ENCODE peak calls at places on chromosomes 16 and 17, in six cellular contexts. T is H1, W is GM23248, H is endodermal cell, E is neural progenitor cell, K is mammary epithelial cell. C is an unnamed sample.

GRCh38 chr16:20889625-20890275 is 10.4 kb downstream of the DCUN1D3 start:
- DNase-seq in T (no peak), W (no peak), H (no peak), E (no peak), K (no peak), C (no peak)

GRCh38 chr16:10617662-10618420 is 37.4 kb upstream of the EMP2 start:
- DNase-seq in T (no peak), W (peak), H (no peak), E (no peak), K (peak), C (no peak)

GRCh38 chr16:8919089-8919933 is 37.2 kb downstream of the LITAFD start:
- DNase-seq in T (no peak), W (no peak), H (no peak), E (no peak), K (no peak), C (no peak)

GRCh38 chr17:42472709-42473521 is 14.2 kb downstream of the ATP6V0A1 start:
- DNase-seq in T (no peak), W (peak), H (no peak), E (no peak), K (peak), C (no peak)

GRCh38 chr17:731943-732787 is at the start of gene TLCD3A:
- DNase-seq in T (no peak), W (peak), H (peak), E (peak), K (peak), C (peak)

GRCh38 chr17:50943575-50943933 is 77.4 kb upstream of the TOB1 start:
- DNase-seq in T (no peak), W (no peak), H (peak), E (no peak), K (no peak), C (no peak)

GRCh38 chr17:39513256-39513655 is 52.0 kb downstream of the CDK12 start:
- DNase-seq in T (no peak), W (no peak), H (no peak), E (no peak), K (no peak), C (no peak)

GRCh38 chr16:73418746-73419145 is 370.8 kb upstream of the ZFHX3 start:
- DNase-seq in T (no peak), W (no peak), H (no peak), E (no peak), K (no peak), C (no peak)

GRCh38 chr16:68452176-68452575 is 3.9 kb upstream of the SMPD3 start:
- DNase-seq in T (no peak), W (peak), H (no peak), E (no peak), K (no peak), C (no peak)

GRCh38 chr16:58426095-58426494 is 33.8 kb downstream of the GINS3 start:
- DNase-seq in T (no peak), W (no peak), H (no peak), E (no peak), K (no peak), C (peak)

GRCh38 chr16:79758615-79759346 is 158.2 kb upstream of the MAF start:
- DNase-seq in T (no peak), W (no peak), H (no peak), E (no peak), K (peak), C (no peak)

GRCh38 chr16:11799509-11800384 is 2.7 kb upstream of the ZC3H7A start:
- DNase-seq in T (no peak), W (no peak), H (no peak), E (no peak), K (no peak), C (no peak)

GRCh38 chr16:75256059-75256870 is 4.8 kb upstream of the BCAR1 start:
- DNase-seq in T (no peak), W (peak), H (peak), E (no peak), K (no peak), C (no peak)

GRCh38 chr16:17770104-17770503 is 299.3 kb upstream of the XYLT1 start:
- DNase-seq in T (no peak), W (no peak), H (peak), E (no peak), K (no peak), C (no peak)

GRCh38 chr16:16042076-16042475 is 92.7 kb downstream of the ABCC1 start:
- DNase-seq in T (no peak), W (peak), H (no peak), E (no peak), K (no peak), C (no peak)

GRCh38 chr17:75267403-75268232 is 3.4 kb downstream of the MIF4GD start:
- DNase-seq in T (peak), W (no peak), H (peak), E (peak), K (no peak), C (peak)

GRCh38 chr17:11720816-11721215 is 122.5 kb downstream of the DNAH9 start:
- DNase-seq in T (no peak), W (no peak), H (no peak), E (no peak), K (no peak), C (no peak)

GRCh38 chr16:79437764-79438728 is 162.5 kb downstream of the MAF start:
- DNase-seq in T (no peak), W (no peak), H (peak), E (peak), K (no peak), C (no peak)

GRCh38 chr17:27529230-27529796 is 73.1 kb downstream of the KSR1 start:
- DNase-seq in T (no peak), W (no peak), H (no peak), E (no peak), K (no peak), C (no peak)

GRCh38 chr17:29640413-29640812 is 17.7 kb upstream of the CORO6 start:
- DNase-seq in T (no peak), W (peak), H (no peak), E (no peak), K (no peak), C (no peak)

GRCh38 chr16:86476956-86477530 is 33.3 kb upstream of the FOXF1 start:
- DNase-seq in T (no peak), W (peak), H (no peak), E (no peak), K (no peak), C (no peak)

GRCh38 chr16:58730724-58731370 is 3.3 kb downstream of the GOT2 start:
- DNase-seq in T (no peak), W (no peak), H (no peak), E (no peak), K (no peak), C (peak)

GRCh38 chr16:83744521-83744981 is 63.2 kb upstream of the HSBP1 start:
- DNase-seq in T (no peak), W (peak), H (peak), E (no peak), K (peak), C (peak)

GRCh38 chr16:3479654-3480216 is 15.6 kb downstream of the C16orf90 start:
- DNase-seq in T (no peak), W (no peak), H (no peak), E (no peak), K (no peak), C (no peak)

GRCh38 chr17:17141860-17142552 is 64.1 kb downstream of the PLD6 start:
- DNase-seq in T (no peak), W (peak), H (peak), E (peak), K (peak), C (peak)

GRCh38 chr17:34254146-34254545 is 939 bp upstream of the CCL2 start:
- DNase-seq in T (no peak), W (peak), H (no peak), E (no peak), K (no peak), C (no peak)

GRCh38 chr17:57455063-57455914 is 199.0 kb downstream of the MSI2 start:
- DNase-seq in T (no peak), W (no peak), H (no peak), E (no peak), K (no peak), C (no peak)

GRCh38 chr16:8798174-8798527 is 512 bp downstream of the PMM2 start:
- DNase-seq in T (no peak), W (peak), H (no peak), E (no peak), K (peak), C (peak)

GRCh38 chr17:76189741-76190140 is 48.7 kb upstream of the FOXJ1 start:
- DNase-seq in T (no peak), W (no peak), H (peak), E (no peak), K (no peak), C (no peak)

GRCh38 chr17:64005734-64006167 is 7.6 kb downstream of the PRR29 start:
- DNase-seq in T (no peak), W (peak), H (peak), E (no peak), K (no peak), C (no peak)
- H3K9ac ChIP-seq in T (no peak), W (no peak), H (no peak), E (no peak), K (no peak), C (no peak)

DNA sequence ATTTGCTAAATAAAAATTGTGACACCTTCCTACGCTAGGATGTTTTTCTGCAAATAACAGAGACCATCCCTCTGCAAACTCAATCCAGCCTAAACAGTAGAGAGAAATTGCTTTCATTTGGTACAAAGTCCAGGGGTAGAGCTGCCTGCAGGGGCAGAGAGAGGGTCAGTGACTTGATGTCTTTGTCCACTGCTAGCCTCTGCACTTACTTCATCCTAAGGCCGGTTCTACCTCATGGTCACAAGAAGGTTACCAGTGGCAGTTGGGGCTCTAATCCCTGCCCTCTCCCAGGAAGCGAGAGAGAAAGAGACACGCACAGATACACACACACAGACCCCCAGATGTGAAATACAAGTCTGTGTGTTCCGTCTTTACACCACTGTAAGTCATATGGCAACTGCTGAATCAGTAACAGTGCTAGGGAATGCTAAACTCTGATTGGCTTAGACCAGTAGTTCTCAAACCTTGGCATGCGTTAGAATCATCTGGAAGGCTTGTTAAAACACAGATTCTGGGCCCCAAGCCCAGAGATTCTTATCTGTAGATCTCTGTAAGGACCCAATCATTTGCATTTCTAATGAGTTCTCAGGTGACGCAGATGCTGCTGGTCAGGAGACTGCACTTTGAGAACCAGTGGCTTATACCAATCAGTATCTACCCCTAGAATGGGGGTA is 13.1 kb upstream of the LPCAT2 start:
- DNase-seq in T (no peak), W (peak), H (peak), E (no peak), K (peak), C (no peak)
- H3K9ac ChIP-seq in T (no peak), W (peak), H (no peak), E (no peak), K (no peak), C (no peak)

DNA sequence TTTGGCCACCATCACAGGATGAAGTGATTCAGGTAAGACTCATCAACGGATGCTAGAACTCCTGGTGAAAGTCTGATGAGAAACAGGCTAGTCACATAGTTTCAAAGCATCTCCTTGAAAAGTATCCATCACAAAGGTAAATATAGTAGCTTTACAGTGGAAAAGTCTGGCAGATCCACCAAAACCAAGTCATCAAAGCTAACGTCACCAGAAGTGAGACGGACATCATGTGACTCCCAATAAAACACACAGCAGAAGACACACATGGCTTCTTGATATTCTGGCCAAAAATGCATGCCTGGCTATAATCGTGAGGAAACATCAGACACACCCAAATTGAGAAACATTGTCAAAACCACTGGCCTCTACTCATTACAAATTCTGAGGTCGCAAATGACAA is 17.9 kb upstream of the TRPV3 start:
- DNase-seq in T (no peak), W (peak), H (no peak), E (no peak), K (peak), C (no peak)
- H3K9ac ChIP-seq in T (no peak), W (peak), H (no peak), E (no peak), K (no peak), C (no peak)

DNA sequence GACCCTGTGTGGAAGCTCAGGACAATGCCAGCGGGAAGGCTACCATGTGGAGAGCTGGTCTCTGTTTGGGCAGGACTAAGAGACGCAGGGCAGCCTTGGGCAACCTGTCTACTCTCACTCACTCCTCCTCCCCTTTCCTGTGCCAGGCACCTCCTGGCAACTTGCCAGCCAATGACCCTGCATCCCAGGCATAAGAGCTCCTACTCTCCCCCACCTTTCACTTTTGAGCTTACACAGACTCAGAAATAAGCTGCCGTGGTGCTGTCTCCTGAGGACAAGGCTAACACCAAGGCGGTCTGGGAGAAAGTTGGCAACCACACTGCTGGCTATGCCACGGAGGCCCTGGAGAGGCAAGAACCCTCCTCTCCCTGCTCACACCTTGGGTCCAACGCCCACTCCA is 2.6 kb downstream of the HBM start:
- DNase-seq in T (no peak), W (no peak), H (no peak), E (no peak), K (no peak), C (no peak)
- H3K9ac ChIP-seq in T (no peak), W (no peak), H (no peak), E (no peak), K (no peak), C (no peak)

DNA sequence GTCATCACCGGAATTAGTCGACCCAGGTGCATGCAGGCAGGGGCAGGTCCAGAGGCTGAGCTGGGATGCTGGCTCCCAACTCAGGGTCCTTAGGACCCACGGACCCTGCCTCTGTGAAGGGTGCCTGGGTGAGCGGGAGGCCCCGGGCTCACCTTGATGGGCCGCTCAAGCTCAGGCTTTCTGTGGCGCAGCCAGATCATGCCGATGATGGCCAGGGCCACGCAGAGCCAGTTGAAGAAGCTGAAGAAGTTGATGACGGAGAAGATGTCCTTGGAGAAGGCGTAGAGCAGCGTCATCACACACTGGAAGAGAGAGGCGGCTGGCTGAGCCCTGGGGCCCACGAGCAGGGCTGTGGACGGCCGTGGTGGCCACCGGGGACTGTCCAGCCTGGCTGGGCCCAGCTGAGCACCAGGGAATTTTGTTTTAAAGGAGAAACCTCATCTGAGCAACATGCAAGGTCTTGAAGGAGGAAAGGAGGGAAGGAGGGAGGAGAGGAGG is 32.9 kb downstream of the SLC7A5 start:
- DNase-seq in T (no peak), W (no peak), H (no peak), E (no peak), K (no peak), C (no peak)
- H3K9ac ChIP-seq in T (no peak), W (no peak), H (no peak), E (no peak), K (no peak), C (no peak)

GRCh38 chr17:67294451-67295199 is 49.6 kb upstream of the HELZ start:
- DNase-seq in T (no peak), W (no peak), H (no peak), E (no peak), K (no peak), C (no peak)
- H3K9ac ChIP-seq in T (no peak), W (no peak), H (no peak), E (no peak), K (no peak), C (no peak)

GRCh38 chr16:55255890-55256289 is 68.1 kb upstream of the IRX6 start:
- DNase-seq in T (no peak), W (no peak), H (no peak), E (no peak), K (no peak), C (no peak)
- H3K9ac ChIP-seq in T (no peak), W (no peak), H (no peak), E (no peak), K (no peak), C (no peak)

DNA sequence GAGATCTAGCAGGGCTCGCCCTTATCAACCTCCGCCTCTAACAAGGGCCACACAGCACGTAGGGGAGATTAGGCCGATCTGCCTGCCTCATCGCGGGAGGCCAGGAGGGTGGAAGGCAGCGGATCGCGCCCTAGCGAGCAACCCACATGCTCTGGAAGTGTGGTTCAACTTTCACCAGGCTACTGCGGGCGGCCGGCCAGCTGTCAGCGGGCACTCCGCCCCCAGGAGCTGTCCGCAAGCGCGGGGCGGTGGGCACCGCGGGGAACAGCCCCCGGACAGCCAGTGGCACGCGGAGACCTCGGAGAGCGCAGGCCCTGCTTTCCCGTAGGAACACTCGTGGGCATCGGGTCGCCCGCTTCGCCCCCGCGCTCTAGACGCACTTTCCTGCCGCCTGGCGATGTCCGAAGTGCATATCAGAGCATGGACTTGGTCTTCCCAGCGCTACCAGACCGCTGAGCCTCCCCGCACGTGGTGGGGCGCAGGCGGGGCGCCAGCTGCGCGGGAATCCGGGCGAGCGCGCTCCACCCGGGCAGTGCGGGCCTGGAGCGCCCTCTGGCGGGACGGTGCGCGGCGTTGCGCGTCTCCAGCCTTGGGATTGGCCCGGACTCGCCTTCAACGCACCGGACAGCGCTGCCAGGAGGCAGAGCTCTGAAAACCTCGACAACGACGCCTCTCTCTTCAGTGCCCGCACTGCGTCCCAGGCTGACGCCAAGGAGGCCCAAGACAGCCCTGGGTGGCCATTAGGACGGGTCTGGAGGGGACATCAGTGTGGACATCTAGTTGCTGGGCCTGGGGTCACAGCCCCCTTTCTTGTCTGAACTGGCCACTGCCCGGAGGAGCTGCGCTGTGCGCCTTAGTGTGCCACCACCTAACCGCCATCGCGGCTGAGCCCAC is 3.6 kb upstream of the ZNHIT3 start:
- DNase-seq in T (peak), W (peak), H (peak), E (peak), K (peak), C (peak)
- H3K9ac ChIP-seq in T (no peak), W (no peak), H (no peak), E (no peak), K (no peak), C (no peak)

GRCh38 chr16:23836404-23837291 is 865 bp downstream of the PRKCB start:
- DNase-seq in T (no peak), W (no peak), H (peak), E (peak), K (no peak), C (peak)
- H3K9ac ChIP-seq in T (no peak), W (no peak), H (no peak), E (no peak), K (no peak), C (peak)

C was measured in Karpas-422.